ENCODE peak calls at places on chromosomes 4 and X, in five cellular contexts. V, Q, W, J and B are unnamed samples.

GRCh38 chr4:48693856-48694574 is 86.1 kb downstream of the FRYL start:
- DNase-seq in V (no peak), Q (no peak), W (no peak), J (no peak), B (no peak)

GRCh38 chr4:54913751-54914526 is 211.5 kb downstream of the KDR start:
- DNase-seq in V (no peak), Q (no peak), W (no peak), J (no peak), B (no peak)

GRCh38 chr4:4840351-4840750 is 19.1 kb upstream of the MSX1 start:
- DNase-seq in V (no peak), Q (no peak), W (no peak), J (no peak), B (peak; percentile 35)

GRCh38 chrX:78123190-78123589 is 16.3 kb downstream of the TAF9B start:
- DNase-seq in V (no peak), Q (peak; percentile 45), W (peak; percentile 67), J (peak; percentile 15), B (no peak)

GRCh38 chr4:123417813-123418212 is 21.2 kb downstream of the SPRY1 start:
- DNase-seq in V (no peak), Q (no peak), W (no peak), J (no peak), B (no peak)

GRCh38 chr4:150371869-150372268 is 210.1 kb upstream of the MAB21L2 start:
- DNase-seq in V (no peak), Q (no peak), W (no peak), J (no peak), B (no peak)

GRCh38 chrX:17409566-17410290 is 34.7 kb downstream of the NHS start:
- DNase-seq in V (no peak), Q (no peak), W (no peak), J (no peak), B (no peak)

GRCh38 chrX:147875866-147876596 is 35.7 kb upstream of the FMR1 start:
- DNase-seq in V (no peak), Q (no peak), W (peak; percentile 18), J (no peak), B (no peak)

GRCh38 chr4:118410143-118410542 is 57.3 kb upstream of the PRSS12 start:
- DNase-seq in V (no peak), Q (peak; percentile 8), W (peak; percentile 55), J (no peak), B (no peak)

GRCh38 chr4:59135248-59135802 is 2025.1 kb upstream of the IGFBP7 start:
- DNase-seq in V (no peak), Q (no peak), W (no peak), J (no peak), B (no peak)

GRCh38 chr4:80096175-80096850 is 23.3 kb upstream of the ANTXR2 start:
- DNase-seq in V (no peak), Q (no peak), W (peak; percentile 14), J (no peak), B (no peak)

GRCh38 chr4:80097395-80098177 is 24.6 kb upstream of the ANTXR2 start:
- DNase-seq in V (peak; percentile 42), Q (peak; percentile 42), W (peak; percentile 96), J (peak; percentile 85), B (peak; percentile 60)

GRCh38 chr4:80101086-80101767 is 28.2 kb upstream of the ANTXR2 start:
- DNase-seq in V (no peak), Q (no peak), W (no peak), J (no peak), B (no peak)

GRCh38 chr4:80099671-80100070 is 26.6 kb upstream of the ANTXR2 start:
- DNase-seq in V (no peak), Q (no peak), W (no peak), J (no peak), B (no peak)

GRCh38 chr4:80098635-80099034 is 25.6 kb upstream of the ANTXR2 start:
- DNase-seq in V (no peak), Q (no peak), W (no peak), J (no peak), B (no peak)
- TF ChIP-seq CTCF in V (no peak), Q (no peak), W (no peak), J (no peak), B (no peak)

GRCh38 chrX:40496728-40497127 is 84.0 kb upstream of the ATP6AP2 start:
- DNase-seq in V (no peak), Q (peak; percentile 6), W (peak; percentile 7), J (peak; percentile 20), B (no peak)
- TF ChIP-seq CTCF in V (no peak), Q (peak; percentile 55), W (peak; percentile 7), J (peak; percentile 59), B (peak; percentile 5)

DNA sequence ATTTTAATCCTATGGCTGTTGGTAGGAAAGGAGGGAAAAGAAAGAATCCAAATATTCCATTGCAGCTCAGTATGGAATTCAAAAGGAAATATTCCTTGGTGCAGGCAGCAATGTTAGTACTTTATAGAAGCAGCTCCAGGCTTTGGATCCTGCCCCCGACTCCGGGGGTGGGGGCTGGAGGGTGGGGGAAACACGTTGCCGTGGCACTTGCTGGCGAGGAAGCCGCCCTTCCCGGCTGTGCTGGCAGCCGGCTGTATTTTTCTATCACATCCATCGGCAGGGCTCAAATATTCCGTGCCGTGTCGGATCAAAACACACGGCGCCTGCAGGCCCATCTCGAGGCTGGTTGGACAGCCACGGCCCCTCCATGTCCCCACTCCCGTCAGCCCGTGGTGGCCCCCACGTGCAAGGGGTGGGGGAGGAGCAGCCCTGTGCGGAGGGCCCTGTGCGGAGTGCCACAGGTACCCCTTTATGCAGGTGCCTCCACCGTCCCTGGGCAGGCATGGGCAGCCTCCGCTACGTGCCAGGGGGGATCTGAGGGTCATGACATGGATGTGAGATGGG is 5.8 kb downstream of the ADRA2C start:
- DNase-seq in V (no peak), Q (no peak), W (no peak), J (no peak), B (no peak)
- TF ChIP-seq CTCF in V (no peak), Q (no peak), W (no peak), J (no peak), B (no peak)

GRCh38 chrX:53049127-53049517 is 533 bp downstream of the GPR173 start:
- DNase-seq in V (no peak), Q (no peak), W (no peak), J (no peak), B (no peak)

GRCh38 chrX:53050841-53051240 is 2.3 kb downstream of the GPR173 start:
- DNase-seq in V (no peak), Q (no peak), W (peak; percentile 49), J (peak; percentile 18), B (no peak)

GRCh38 chrX:53048169-53049126 is at the start of gene GPR173:
- DNase-seq in V (peak; percentile 17), Q (peak; percentile 43), W (peak; percentile 67), J (no peak), B (peak; percentile 49)

GRCh38 chrX:53045002-53045401 is 3.6 kb upstream of the GPR173 start:
- DNase-seq in V (no peak), Q (no peak), W (no peak), J (no peak), B (no peak)

GRCh38 chrX:53047228-53047627 is 1.4 kb upstream of the GPR173 start:
- DNase-seq in V (no peak), Q (no peak), W (peak; percentile 9), J (no peak), B (no peak)
- TF ChIP-seq CTCF in V (no peak), Q (peak; percentile 60), W (peak; percentile 36), J (peak; percentile 43), B (no peak)

GRCh38 chr4:26330186-26330787 is 9.5 kb downstream of the RBPJ start:
- DNase-seq in V (no peak), Q (peak; percentile 69), W (peak; percentile 71), J (peak; percentile 55), B (no peak)
- TF ChIP-seq CTCF in V (peak; percentile 72), Q (peak; percentile 63), W (peak; percentile 74), J (peak; percentile 58), B (peak; percentile 72)

GRCh38 chr4:57548856-57549255 is 438.7 kb upstream of the IGFBP7 start:
- DNase-seq in V (no peak), Q (no peak), W (no peak), J (no peak), B (no peak)

GRCh38 chr4:57550143-57550542 is 440.0 kb upstream of the IGFBP7 start:
- DNase-seq in V (no peak), Q (no peak), W (no peak), J (no peak), B (no peak)

GRCh38 chr4:57554693-57555092 is 444.5 kb upstream of the IGFBP7 start:
- DNase-seq in V (no peak), Q (no peak), W (no peak), J (no peak), B (no peak)

GRCh38 chr4:57553695-57554094 is 443.5 kb upstream of the IGFBP7 start:
- DNase-seq in V (no peak), Q (no peak), W (no peak), J (no peak), B (no peak)
- TF ChIP-seq CTCF in V (no peak), Q (no peak), W (no peak), J (no peak), B (no peak)

GRCh38 chrX:24168807-24169206 is 19.3 kb downstream of the ZFX start:
- DNase-seq in V (no peak), Q (no peak), W (no peak), J (no peak), B (no peak)

GRCh38 chrX:24169211-24169610 is 19.7 kb downstream of the ZFX start:
- DNase-seq in V (no peak), Q (no peak), W (peak; percentile 44), J (no peak), B (no peak)

GRCh38 chrX:24178441-24178840 is 28.9 kb downstream of the ZFX start:
- DNase-seq in V (no peak), Q (no peak), W (no peak), J (no peak), B (no peak)

GRCh38 chrX:24175276-24175675 is 25.7 kb downstream of the ZFX start:
- DNase-seq in V (no peak), Q (no peak), W (no peak), J (no peak), B (no peak)

GRCh38 chrX:24173115-24173847 is 23.8 kb downstream of the ZFX start:
- DNase-seq in V (no peak), Q (peak; percentile 6), W (no peak), J (no peak), B (no peak)
- TF ChIP-seq CTCF in V (no peak), Q (peak; percentile 13), W (no peak), J (no peak), B (no peak)

DNA sequence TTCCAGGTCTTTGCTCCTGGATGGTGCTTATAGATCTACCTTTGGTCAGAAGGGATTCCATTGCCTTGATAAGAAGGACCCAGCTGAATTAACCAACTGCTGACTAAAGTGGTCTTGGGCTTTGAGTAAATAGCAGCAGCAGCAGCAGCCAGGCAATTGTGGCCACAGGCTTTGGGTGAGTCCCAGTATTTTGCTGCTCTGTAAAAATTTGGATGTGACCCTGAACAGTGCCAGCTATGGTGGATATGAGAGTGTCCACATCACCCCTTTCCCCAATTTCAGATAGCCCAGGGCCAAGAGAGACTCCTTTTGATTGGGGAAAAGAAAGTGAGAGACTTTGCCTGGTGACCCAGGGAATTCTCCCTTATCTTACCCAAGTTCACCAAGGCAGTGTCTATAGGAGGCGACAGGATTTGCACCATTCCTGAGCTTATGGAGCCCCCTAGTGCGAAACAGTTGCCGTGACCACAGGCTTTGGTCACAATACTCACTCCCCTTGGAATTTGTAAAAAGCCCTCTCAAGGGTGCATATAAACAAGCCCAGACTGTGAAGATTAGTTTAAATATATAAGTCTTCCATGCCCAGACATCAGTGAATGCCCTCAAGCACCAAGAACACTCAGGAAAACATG is 518.0 kb downstream of the TMA16 start:
- DNase-seq in V (no peak), Q (peak; percentile 13), W (peak; percentile 34), J (peak; percentile 23), B (no peak)
- TF ChIP-seq CTCF in V (no peak), Q (peak; percentile 80), W (peak; percentile 48), J (peak; percentile 72), B (no peak)